ENCODE peak calls at places on chromosomes 7 and 10, in six cellular contexts. E, B, I, W, P and M are unnamed samples.

GRCh38 chr10:98555011-98555619 is 108.4 kb upstream of the HPS1 start:
- DNase-seq in P (no peak), E (no peak), B (no peak), I (no peak), W (no peak), M (no peak)

GRCh38 chr7:90262438-90262837 is 17.5 kb downstream of the CFAP69 start:
- DNase-seq in E (no peak), W (no peak), P (no peak), B (no peak), I (no peak), M (peak; percentile 42)

GRCh38 chr10:73876566-73876965 is 2.2 kb upstream of the CAMK2G start:
- DNase-seq in P (no peak), I (no peak), E (no peak), B (no peak), W (no peak), M (no peak)

GRCh38 chr10:117736655-117737054 is 194.1 kb downstream of the EMX2 start:
- DNase-seq in B (no peak), E (no peak), P (no peak), W (no peak), I (no peak), M (peak; percentile 90)

GRCh38 chr10:61285749-61286148 is 167.4 kb downstream of the TMEM26 start:
- DNase-seq in E (no peak), P (no peak), I (no peak), B (no peak), W (no peak), M (no peak)

GRCh38 chr7:20199015-20199737 is 18.0 kb downstream of the MACC1 start:
- DNase-seq in W (peak; percentile 89), I (peak; percentile 77), E (no peak), B (no peak), P (no peak), M (peak; percentile 61)

GRCh38 chr10:113219446-113219845 is 269.4 kb downstream of the TCF7L2 start:
- DNase-seq in W (no peak), B (no peak), E (no peak), P (no peak), I (no peak), M (no peak)

GRCh38 chr7:104137511-104137910 is 70.3 kb downstream of the ORC5 start:
- DNase-seq in P (no peak), W (no peak), I (no peak), E (no peak), B (no peak), M (no peak)

GRCh38 chr10:61750943-61751471 is 88.3 kb downstream of the CABCOCO1 start:
- DNase-seq in W (peak; percentile 57), B (peak; percentile 60), I (peak; percentile 78), E (peak; percentile 64), P (peak; percentile 38), M (peak; percentile 73)

GRCh38 chr10:11563936-11564335 is 47.5 kb downstream of the USP6NL start:
- DNase-seq in W (no peak), B (no peak), E (no peak), P (no peak), I (no peak), M (no peak)

GRCh38 chr10:70647086-70647485 is 25.2 kb upstream of the ADAMTS14 start:
- DNase-seq in P (no peak), E (no peak), B (no peak), I (no peak), W (no peak), M (no peak)

GRCh38 chr7:98105942-98106544 is 619 bp upstream of the LMTK2 start:
- DNase-seq in E (no peak), P (no peak), B (peak; percentile 41), W (no peak), I (no peak), M (no peak)

GRCh38 chr7:69912141-69912540 is 313.9 kb downstream of the AUTS2 start:
- DNase-seq in E (no peak), B (no peak), I (no peak), W (no peak), P (no peak), M (no peak)

GRCh38 chr7:137990251-137990901 is 11.5 kb downstream of the CREB3L2 start:
- DNase-seq in E (no peak), I (no peak), B (no peak), W (no peak), P (peak; percentile 94), M (peak; percentile 46)

GRCh38 chr7:33534830-33535229 is 370.5 kb upstream of the BMPER start:
- DNase-seq in W (no peak), I (no peak), E (no peak), P (no peak), B (no peak), M (no peak)

GRCh38 chr7:153682628-153683027 is 369.6 kb upstream of the DPP6 start:
- DNase-seq in I (no peak), W (no peak), E (no peak), P (no peak), B (no peak), M (no peak)

GRCh38 chr7:134710854-134711624 is 64.4 kb downstream of the BPGM start:
- DNase-seq in P (no peak), W (no peak), I (no peak), B (peak; percentile 51), E (peak; percentile 89), M (no peak)

GRCh38 chr7:155000795-155001194 is 2.1 kb downstream of the PAXIP1 start:
- DNase-seq in I (no peak), E (no peak), B (no peak), W (no peak), P (no peak), M (no peak)

GRCh38 chr7:74217455-74218342 is 7.9 kb downstream of the LAT2 start:
- DNase-seq in I (no peak), B (no peak), E (no peak), W (no peak), P (no peak), M (no peak)

GRCh38 chr7:65915921-65916657 is 43.2 kb downstream of the VKORC1L1 start:
- DNase-seq in E (no peak), B (no peak), W (no peak), I (no peak), P (no peak), M (no peak)

GRCh38 chr7:23218196-23218595 is 28.4 kb upstream of the GPNMB start:
- DNase-seq in P (no peak), W (no peak), B (no peak), E (no peak), I (no peak), M (no peak)

GRCh38 chr10:127148066-127148932 is 48.1 kb downstream of the INSYN2A start:
- DNase-seq in B (no peak), W (no peak), I (no peak), E (no peak), P (peak; percentile 91), M (peak; percentile 70)

GRCh38 chr7:137146996-137147720 is 196.4 kb downstream of the PTN start:
- DNase-seq in E (no peak), W (no peak), B (no peak), I (no peak), P (no peak), M (no peak)